ENCODE peak calls at places on chromosomes 13 and 19, in five cellular contexts. T is right cardiac atrium, D is left lung, L is heart right ventricle, Q is A549. J is an unnamed sample.

GRCh38 chr19:3278749-3279148 is 54.3 kb downstream of the CELF5 start:
- DNase-seq in T (no peak), D (no peak), L (no peak), Q (no peak), J (no peak)

GRCh38 chr13:100887729-100888151 is 213.1 kb upstream of the TMTC4 start:
- DNase-seq in T (no peak), D (no peak), L (no peak), Q (peak), J (no peak)

GRCh38 chr19:41928221-41928683 is at the start of gene ERFL:
- DNase-seq in T (no peak), D (no peak), L (no peak), Q (no peak), J (no peak)

GRCh38 chr13:84570831-84571230 is 688.6 kb upstream of the SLITRK1 start:
- DNase-seq in T (no peak), D (no peak), L (no peak), Q (no peak), J (no peak)

GRCh38 chr19:50532952-50533351 is 19.2 kb upstream of the ASPDH start:
- DNase-seq in T (no peak), D (no peak), L (no peak), Q (no peak), J (no peak)

GRCh38 chr13:75505966-75506365 is 24.0 kb upstream of the TBC1D4 start:
- DNase-seq in T (no peak), D (no peak), L (no peak), Q (no peak), J (no peak)

GRCh38 chr13:112424098-112424497 is 47.9 kb downstream of the SPACA7 start:
- DNase-seq in T (no peak), D (no peak), L (no peak), Q (no peak), J (no peak)

GRCh38 chr19:6210721-6211600 is 68.8 kb downstream of the MLLT1 start:
- DNase-seq in T (peak), D (peak), L (no peak), Q (no peak), J (no peak)

GRCh38 chr13:108895220-108895704 is 265.9 kb downstream of the MYO16 start:
- DNase-seq in T (no peak), D (no peak), L (no peak), Q (peak), J (no peak)

GRCh38 chr19:49786432-49786831 is 19.6 kb downstream of the AP2A1 start:
- DNase-seq in T (peak), D (no peak), L (no peak), Q (peak), J (no peak)

GRCh38 chr19:49889038-49889686 is 7.5 kb downstream of the IL4I1 start:
- DNase-seq in T (peak), D (no peak), L (no peak), Q (no peak), J (no peak)

GRCh38 chr13:67369895-67370660 is 139.9 kb upstream of the PCDH9 start:
- DNase-seq in T (no peak), D (no peak), L (no peak), Q (no peak), J (no peak)

GRCh38 chr19:42313096-42313839 is at the start of gene TMEM145:
- DNase-seq in T (peak), D (no peak), L (no peak), Q (peak), J (peak)

GRCh38 chr13:29676535-29676934 is 81.0 kb upstream of the SLC7A1 start:
- DNase-seq in T (no peak), D (no peak), L (no peak), Q (peak), J (no peak)

GRCh38 chr13:69947577-69947976 is 160.0 kb upstream of the ATXN8OS start:
- DNase-seq in T (no peak), D (no peak), L (no peak), Q (no peak), J (no peak)

GRCh38 chr13:30702006-30702405 is 33.3 kb upstream of the ALOX5AP start:
- DNase-seq in T (no peak), D (no peak), L (no peak), Q (no peak), J (no peak)

GRCh38 chr13:28117689-28118377 is 17.5 kb upstream of the FLT3 start:
- DNase-seq in T (peak), D (no peak), L (peak), Q (no peak), J (no peak)

GRCh38 chr13:106484084-106484754 is 51.2 kb downstream of the EFNB2 start:
- DNase-seq in T (no peak), D (no peak), L (no peak), Q (no peak), J (no peak)
- H3K27ac ChIP-seq in T (no peak), D (peak), L (peak), Q (no peak), J (no peak)

GRCh38 chr13:46665630-46666482 is 112.9 kb downstream of the LRCH1 start:
- DNase-seq in T (no peak), D (no peak), L (no peak), Q (peak), J (no peak)
- H3K4me3 ChIP-seq in T (no peak), D (no peak), L (no peak), Q (no peak), J (no peak)

DNA sequence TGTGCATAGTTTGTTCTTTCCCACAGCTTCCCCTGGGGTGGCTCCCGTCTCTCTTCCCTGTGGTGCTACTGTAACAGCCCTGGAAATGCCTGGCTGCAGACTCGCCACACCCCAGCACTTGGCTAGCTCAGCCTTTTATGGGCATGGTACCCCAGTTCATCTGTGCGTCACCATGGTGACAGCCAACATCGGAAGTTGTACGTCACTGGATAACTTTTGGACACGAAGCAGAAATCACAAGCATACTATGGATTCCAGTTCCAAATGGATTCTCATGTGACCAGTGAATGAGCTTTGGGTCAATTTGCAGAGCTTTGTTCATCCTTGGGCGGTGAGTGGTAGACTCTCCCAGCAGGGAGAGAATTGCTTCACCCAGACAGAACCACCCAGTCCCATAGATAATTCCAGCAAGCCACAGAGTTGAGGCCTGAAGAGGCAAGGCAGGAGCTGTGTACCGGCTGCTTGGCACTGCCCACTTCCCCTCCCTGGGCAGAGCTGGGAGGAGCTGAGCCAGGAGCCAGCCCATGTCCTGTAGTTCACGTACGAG is 54.4 kb downstream of the COL4A2 start:
- DNase-seq in T (peak), D (no peak), L (peak), Q (no peak), J (no peak)
- H3K27ac ChIP-seq in T (peak), D (peak), L (peak), Q (no peak), J (peak)

GRCh38 chr19:1949304-1950101 is 8.5 kb downstream of the CSNK1G2 start:
- DNase-seq in T (no peak), D (peak), L (no peak), Q (no peak), J (no peak)

GRCh38 chr19:1945899-1946298 is 4.9 kb downstream of the CSNK1G2 start:
- DNase-seq in T (no peak), D (peak), L (no peak), Q (peak), J (no peak)

GRCh38 chr19:1948676-1949075 is 7.7 kb downstream of the CSNK1G2 start:
- DNase-seq in T (no peak), D (peak), L (no peak), Q (no peak), J (no peak)

GRCh38 chr19:1944916-1945561 is 4.1 kb downstream of the CSNK1G2 start:
- DNase-seq in T (no peak), D (peak), L (no peak), Q (no peak), J (no peak)

GRCh38 chr19:1947651-1948209 is 6.8 kb downstream of the CSNK1G2 start:
- DNase-seq in T (no peak), D (peak), L (no peak), Q (no peak), J (no peak)
- H3K4me3 ChIP-seq in T (no peak), D (no peak), L (no peak), Q (no peak), J (no peak)

GRCh38 chr13:32035701-32036100 is 4.1 kb downstream of the FRY start:
- DNase-seq in T (no peak), D (no peak), L (no peak), Q (no peak), J (no peak)

GRCh38 chr13:32031025-32031814 is at the start of gene FRY:
- DNase-seq in T (peak), D (peak), L (peak), Q (peak), J (peak)

GRCh38 chr13:32033744-32034143 is 2.2 kb downstream of the FRY start:
- DNase-seq in T (no peak), D (no peak), L (no peak), Q (no peak), J (no peak)

GRCh38 chr13:32031815-32032345 is 306 bp downstream of the FRY start:
- DNase-seq in T (no peak), D (no peak), L (no peak), Q (no peak), J (no peak)

DNA sequence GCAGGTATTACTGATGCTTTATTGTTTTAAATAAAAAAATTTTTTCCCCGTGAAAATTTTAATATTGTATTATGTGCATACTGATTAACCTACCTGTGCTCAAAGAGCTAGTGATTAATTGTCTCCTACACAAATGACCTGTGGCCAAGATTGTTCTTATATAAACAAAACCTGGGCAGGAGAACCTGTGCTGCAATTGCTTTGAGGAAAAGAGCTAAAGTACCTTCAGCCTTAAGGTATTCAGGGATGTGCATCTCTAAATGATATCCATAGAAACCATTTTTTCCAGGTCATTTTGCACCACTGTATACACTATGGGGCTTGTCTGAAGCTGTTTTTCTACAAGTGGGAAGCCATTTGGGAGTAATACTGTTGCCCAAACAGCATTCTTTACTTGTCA is 1.2 kb downstream of the FRY start:
- DNase-seq in T (no peak), D (no peak), L (no peak), Q (no peak), J (no peak)
- H3K27ac ChIP-seq in T (no peak), D (no peak), L (no peak), Q (no peak), J (peak)

J was measured in dorsolateral prefrontal cortex.